ENCODE peak calls at places on chromosomes 13 and 19, in eight cellular contexts. S, F, M, Q, Z, C, B and L are unnamed samples. For H3K79me2, the result is how much of the 10 kb centered on the place peaks cover.

GRCh38 chr19:37936166-37936565 is 29.2 kb downstream of the SIPA1L3 start:
- DNase-seq in S (no peak), C (peak), F (no peak), Q (no peak), Z (no peak), M (no peak), B (no peak), L (no peak)

GRCh38 chr13:24863748-24864540 is 100.0 kb downstream of the RNF17 start:
- DNase-seq in S (no peak), Q (no peak), F (no peak), B (no peak), M (no peak), Z (no peak), C (no peak), L (no peak)

GRCh38 chr13:39692650-39693438 is 37.4 kb downstream of the COG6 start:
- DNase-seq in Z (no peak), C (no peak), B (no peak), S (no peak), Q (peak), M (no peak), F (no peak), L (no peak)

GRCh38 chr13:43874512-43875092 is 4.9 kb downstream of the CCDC122 start:
- DNase-seq in M (peak), Q (peak), S (no peak), C (no peak), F (peak), B (no peak), Z (peak), L (peak)

GRCh38 chr13:44872751-44873150 is 116.5 kb downstream of the NUFIP1 start:
- DNase-seq in S (no peak), Z (no peak), B (no peak), C (no peak), M (no peak), F (no peak), Q (no peak), L (no peak)

GRCh38 chr13:51818771-51819511 is 15.0 kb upstream of the DHRS12 start:
- DNase-seq in Z (no peak), Q (peak), S (no peak), C (no peak), F (no peak), M (no peak), B (no peak), L (no peak)

GRCh38 chr19:46287585-46287984 is 9.3 kb upstream of the HIF3A start:
- DNase-seq in Q (peak), C (no peak), M (no peak), B (no peak), Z (no peak), F (no peak), S (no peak), L (no peak)

GRCh38 chr13:23752111-23753001 is 136.8 kb downstream of the MIPEP start:
- DNase-seq in F (no peak), S (no peak), M (no peak), C (no peak), Q (peak), Z (peak), B (no peak), L (peak)

GRCh38 chr13:21676611-21677021 is 5.7 kb downstream of the FGF9 start:
- DNase-seq in C (peak), F (peak), Q (no peak), S (peak), B (no peak), M (peak), Z (no peak), L (peak)

GRCh38 chr13:105814219-105814901 is 721.1 kb downstream of the EFNB2 start:
- DNase-seq in B (peak), Z (peak), C (no peak), Q (no peak), S (no peak), M (no peak), F (no peak), L (no peak)

GRCh38 chr19:1449467-1450442 is at the start of gene APC2:
- DNase-seq in B (no peak), F (peak), Z (no peak), Q (peak), C (peak), S (peak), M (peak), L (peak)

GRCh38 chr13:67650471-67650870 is 420.3 kb upstream of the PCDH9 start:
- DNase-seq in C (no peak), M (no peak), S (no peak), B (no peak), F (no peak), Q (no peak), Z (no peak), L (no peak)

GRCh38 chr19:35430382-35431146 is 17.5 kb upstream of the FFAR2 start:
- DNase-seq in C (no peak), Q (no peak), B (no peak), F (no peak), S (no peak), M (no peak), Z (no peak), L (no peak)

GRCh38 chr19:19444694-19445155 is 39.2 kb downstream of the GATAD2A start:
- DNase-seq in M (no peak), C (no peak), B (no peak), S (no peak), F (no peak), Q (peak), Z (peak), L (peak)

GRCh38 chr19:4390017-4390861 is 10.1 kb downstream of the SH3GL1 start:
- DNase-seq in F (peak), S (peak), C (peak), Q (peak), Z (no peak), B (no peak), M (no peak), L (no peak)

GRCh38 chr19:24052811-24053210 is 34.2 kb upstream of the ZNF254 start:
- DNase-seq in S (no peak), M (no peak), Q (peak), C (no peak), F (no peak), B (no peak), Z (no peak), L (no peak)

GRCh38 chr19:35497406-35497805 is 7.1 kb upstream of the KRTDAP start:
- DNase-seq in M (no peak), B (no peak), S (no peak), C (no peak), F (no peak), Z (no peak), Q (no peak), L (no peak)

GRCh38 chr13:78623132-78623531 is 19.8 kb upstream of the POU4F1 start:
- DNase-seq in Q (no peak), Z (no peak), M (no peak), B (no peak), C (no peak), S (no peak), F (no peak), L (no peak)

GRCh38 chr13:31930490-31930889 is 101.1 kb upstream of the FRY start:
- DNase-seq in Z (no peak), M (no peak), Q (no peak), C (no peak), F (no peak), B (no peak), S (no peak), L (no peak)

GRCh38 chr13:50611117-50611781 is 232.2 kb downstream of the DLEU7 start:
- DNase-seq in Q (no peak), B (no peak), F (no peak), S (no peak), M (no peak), C (no peak), Z (no peak), L (no peak)

GRCh38 chr13:27442071-27442647 is 8.2 kb downstream of the MTIF3 start:
- DNase-seq in M (no peak), C (peak), S (no peak), Z (no peak), B (no peak), Q (no peak), F (peak), L (no peak)
- H3K27ac ChIP-seq in M (no peak), C (peak), S (no peak), Z (no peak), B (no peak), Q (no peak), F (peak), L (no peak)

GRCh38 chr13:41032646-41033396 is 13.7 kb upstream of the ELF1 start:
- DNase-seq in B (no peak), Z (no peak), C (no peak), M (no peak), Q (peak), F (no peak), S (no peak), L (no peak)
- H3K79me2 ChIP-seq in B (under half), Z (under half), C (half or more), M (half or more), Q (half or more), F (under half), S (under half), L (half or more)

GRCh38 chr19:41928754-41929535 is 696 bp upstream of the ERFL start:
- DNase-seq in S (peak), Q (no peak), C (no peak), Z (no peak), M (no peak), B (no peak), F (no peak), L (peak)
- TF ChIP-seq EZH2phosphoT487 in S (no peak), Q (no peak), C (no peak), Z (no peak), M (no peak), B (no peak), F (no peak), L (no peak)

GRCh38 chr19:55278391-55279135 is 1.3 kb downstream of the HSPBP1 start:
- DNase-seq in B (no peak), Q (no peak), S (no peak), F (no peak), C (no peak), Z (no peak), M (no peak), L (peak)
- H3K27ac ChIP-seq in B (no peak), Q (no peak), S (no peak), F (no peak), C (no peak), Z (no peak), M (no peak), L (peak)

DNA sequence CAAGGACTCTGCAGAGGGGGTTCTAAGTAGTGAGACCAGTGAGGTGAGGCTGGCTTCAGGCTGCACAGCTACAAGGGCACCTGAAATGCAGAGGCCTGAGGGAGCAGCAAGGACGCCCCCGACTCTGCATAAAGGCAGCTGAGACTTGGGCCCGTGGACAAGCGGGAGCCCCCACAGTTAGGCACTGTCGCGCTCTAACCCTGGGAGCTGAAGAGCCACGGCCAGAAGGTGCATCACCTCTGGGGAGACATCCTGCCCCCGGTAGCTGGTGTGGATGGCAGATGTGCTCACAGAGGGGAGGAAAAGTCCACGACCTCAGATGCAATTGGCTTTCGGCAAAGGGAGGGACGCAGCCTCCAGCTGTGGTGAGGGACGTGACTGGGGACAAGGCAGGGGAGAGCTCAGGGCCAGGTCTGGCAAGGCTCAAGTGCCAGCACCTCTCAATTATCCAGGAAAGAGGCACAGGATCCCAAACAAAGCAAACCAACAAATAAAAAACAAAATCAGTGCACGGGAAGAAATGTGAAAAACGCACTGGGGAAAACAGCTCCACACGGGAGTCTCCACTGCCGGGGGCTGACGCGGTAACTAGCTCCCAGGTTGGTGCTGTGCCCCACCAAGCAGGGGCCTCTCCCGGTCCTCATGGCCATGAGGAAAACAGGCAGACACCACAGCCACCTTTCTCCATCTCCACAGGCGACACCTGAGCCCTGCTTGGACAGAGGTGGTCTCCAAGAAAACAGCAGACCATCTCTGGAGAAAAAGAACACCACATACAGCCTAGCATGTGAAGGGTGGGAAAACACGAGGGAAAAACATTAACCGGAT is 23.0 kb upstream of the PLPP2 start:
- DNase-seq in Z (no peak), M (no peak), Q (no peak), C (no peak), B (no peak), S (no peak), F (no peak), L (no peak)
- H3K79me2 ChIP-seq in Z (under half), M (under half), Q (half or more), C (under half), B (under half), S (under half), F (under half), L (under half)

GRCh38 chr19:57512845-57513244 is 13.1 kb downstream of the ZNF773 start:
- DNase-seq in F (peak), B (no peak), C (no peak), S (no peak), Q (peak), M (no peak), Z (no peak), L (peak)
- TF ChIP-seq EZH2phosphoT487 in F (no peak), B (no peak), C (no peak), S (no peak), Q (no peak), M (no peak), Z (no peak), L (no peak)

GRCh38 chr13:109868583-109869311 is 82.4 kb upstream of the IRS2 start:
- DNase-seq in M (no peak), Q (peak), B (no peak), S (no peak), Z (peak), C (peak), F (no peak), L (no peak)

GRCh38 chr13:109871018-109871370 is 84.6 kb upstream of the IRS2 start:
- DNase-seq in Q (peak), M (no peak), C (no peak), F (no peak), S (no peak), Z (peak), B (no peak), L (no peak)

GRCh38 chr13:109872864-109873263 is 86.5 kb upstream of the IRS2 start:
- DNase-seq in Z (no peak), Q (no peak), F (no peak), M (no peak), S (no peak), B (no peak), C (no peak), L (no peak)

GRCh38 chr13:109869312-109870237 is 83.2 kb upstream of the IRS2 start:
- DNase-seq in F (peak), Z (no peak), M (peak), B (no peak), C (no peak), S (no peak), Q (peak), L (no peak)

GRCh38 chr13:109870281-109871017 is 84.1 kb upstream of the IRS2 start:
- DNase-seq in Z (no peak), Q (no peak), F (no peak), S (no peak), B (no peak), M (no peak), C (no peak), L (no peak)
- H3K27ac ChIP-seq in Z (no peak), Q (no peak), F (no peak), S (no peak), B (no peak), M (peak), C (peak), L (no peak)

GRCh38 chr19:12670159-12670928 is 3.7 kb downstream of the WDR83 start:
- DNase-seq in B (no peak), C (no peak), M (no peak), S (no peak), Z (no peak), F (no peak), Q (no peak), L (no peak)
- H3K79me2 ChIP-seq in B (under half), C (under half), M (half or more), S (under half), Z (half or more), F (under half), Q (half or more), L (under half)

GRCh38 chr13:109963384-109963783 is 177.0 kb upstream of the IRS2 start:
- DNase-seq in B (no peak), S (no peak), Z (no peak), Q (no peak), C (no peak), F (no peak), M (no peak), L (no peak)
- TF ChIP-seq EZH2phosphoT487 in B (no peak), S (no peak), Z (no peak), Q (no peak), C (no peak), F (no peak), M (no peak), L (no peak)

DNA sequence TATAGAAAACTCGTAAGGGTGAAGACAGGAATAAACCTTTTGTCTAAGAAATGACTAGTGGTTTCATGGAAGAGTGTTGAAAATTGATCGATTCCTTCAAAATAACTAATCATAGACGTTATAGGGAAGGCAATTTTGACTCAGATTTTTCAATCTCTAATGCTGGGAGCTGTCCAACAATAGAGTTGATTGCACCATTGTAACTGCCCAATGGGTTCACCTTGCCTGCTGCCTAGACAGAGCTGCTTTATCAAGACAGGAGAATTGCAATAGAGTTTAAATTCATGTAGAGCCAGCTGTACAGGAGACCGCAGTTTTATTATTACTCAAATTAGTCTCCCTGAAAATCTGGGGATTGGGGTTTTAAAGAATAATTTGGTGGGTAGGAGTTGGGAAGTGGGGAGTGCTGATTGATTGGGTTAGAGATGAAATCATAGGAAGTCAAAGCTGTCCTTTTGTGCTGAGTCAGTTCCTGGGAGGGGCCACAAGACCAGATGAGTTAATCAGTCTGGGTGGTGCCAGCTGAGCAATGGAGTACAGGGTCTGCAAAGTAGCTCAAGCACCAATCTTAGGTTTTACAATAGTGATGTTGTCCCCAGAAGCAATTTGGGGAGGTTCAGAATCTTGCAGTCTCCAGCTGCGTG is 16.8 kb upstream of the ADGRE2 start:
- DNase-seq in Q (no peak), F (no peak), C (no peak), S (no peak), M (no peak), Z (peak), B (no peak), L (no peak)
- H3K27ac ChIP-seq in Q (no peak), F (no peak), C (no peak), S (no peak), M (no peak), Z (no peak), B (no peak), L (no peak)